ENCODE peak calls at places on chromosomes 4 and X, in ten cellular contexts. One of them, this sample, is unnamed.

GRCh38 chr4:184401397-184402171 is 72.8 kb downstream of the IRF2 start:
- DNase-seq in NT2/D1: no peak
- DNase-seq in hepatocyte: no peak
- DNase-seq in left ventricle myocardium inferior: no peak
- DNase-seq in small intestine: no peak
- DNase-seq in endodermal cell: peak; percentile 59
- DNase-seq in aorta: no peak
- DNase-seq in stomach: no peak
- DNase-seq in OCI-LY7: no peak
- DNase-seq in mesendoderm: peak; percentile 50
- DNase-seq in this sample: no peak

GRCh38 chrX:43663173-43663572 is 7.1 kb downstream of the MAOA start:
- DNase-seq in NT2/D1: no peak
- DNase-seq in aorta: no peak
- DNase-seq in left ventricle myocardium inferior: no peak
- DNase-seq in OCI-LY7: no peak
- DNase-seq in endodermal cell: no peak
- DNase-seq in stomach: no peak
- DNase-seq in hepatocyte: no peak
- DNase-seq in small intestine: no peak
- DNase-seq in mesendoderm: peak; percentile 44
- DNase-seq in this sample: no peak

GRCh38 chrX:119488749-119489148 is 20.5 kb downstream of the SLC25A5 start:
- DNase-seq in mesendoderm: peak; percentile 31
- DNase-seq in hepatocyte: peak; percentile 51
- DNase-seq in stomach: peak; percentile 75
- DNase-seq in small intestine: peak; percentile 69
- DNase-seq in NT2/D1: no peak
- DNase-seq in left ventricle myocardium inferior: no peak
- DNase-seq in OCI-LY7: peak; percentile 45
- DNase-seq in endodermal cell: peak; percentile 75
- DNase-seq in aorta: peak; percentile 67
- DNase-seq in this sample: no peak

GRCh38 chr4:3828546-3828945 is 62.4 kb downstream of the ADRA2C start:
- DNase-seq in mesendoderm: no peak
- DNase-seq in small intestine: no peak
- DNase-seq in NT2/D1: no peak
- DNase-seq in OCI-LY7: no peak
- DNase-seq in stomach: no peak
- DNase-seq in left ventricle myocardium inferior: no peak
- DNase-seq in hepatocyte: no peak
- DNase-seq in endodermal cell: no peak
- DNase-seq in aorta: peak; percentile 24
- DNase-seq in this sample: peak; percentile 30

GRCh38 chr4:88674989-88675388 is 22.6 kb downstream of the NAP1L5 start:
- DNase-seq in OCI-LY7: no peak
- DNase-seq in stomach: no peak
- DNase-seq in small intestine: no peak
- DNase-seq in NT2/D1: no peak
- DNase-seq in mesendoderm: no peak
- DNase-seq in aorta: no peak
- DNase-seq in left ventricle myocardium inferior: no peak
- DNase-seq in hepatocyte: no peak
- DNase-seq in endodermal cell: no peak
- DNase-seq in this sample: no peak

GRCh38 chrX:16445166-16445752 is 204.7 kb upstream of the S100G start:
- DNase-seq in NT2/D1: peak; percentile 35
- DNase-seq in hepatocyte: peak; percentile 48
- DNase-seq in OCI-LY7: peak; percentile 48
- DNase-seq in endodermal cell: peak; percentile 83
- DNase-seq in small intestine: peak; percentile 36
- DNase-seq in aorta: no peak
- DNase-seq in left ventricle myocardium inferior: no peak
- DNase-seq in stomach: peak; percentile 39
- DNase-seq in mesendoderm: peak; percentile 56
- DNase-seq in this sample: no peak

GRCh38 chr4:184420402-184420801 is 53.9 kb downstream of the IRF2 start:
- DNase-seq in endodermal cell: no peak
- DNase-seq in stomach: no peak
- DNase-seq in NT2/D1: no peak
- DNase-seq in small intestine: no peak
- DNase-seq in aorta: no peak
- DNase-seq in left ventricle myocardium inferior: no peak
- DNase-seq in hepatocyte: no peak
- DNase-seq in OCI-LY7: no peak
- DNase-seq in mesendoderm: no peak
- DNase-seq in this sample: no peak

GRCh38 chr4:84870398-84871163 is 95.9 kb downstream of the WDFY3 start:
- DNase-seq in OCI-LY7: no peak
- DNase-seq in hepatocyte: peak; percentile 40
- DNase-seq in aorta: no peak
- DNase-seq in small intestine: no peak
- DNase-seq in left ventricle myocardium inferior: no peak
- DNase-seq in mesendoderm: peak; percentile 99
- DNase-seq in stomach: no peak
- DNase-seq in endodermal cell: peak; percentile 88
- DNase-seq in NT2/D1: peak; percentile 70
- DNase-seq in this sample: no peak

GRCh38 chrX:15269618-15270521 is at the start of gene ASB9:
- DNase-seq in endodermal cell: peak; percentile 55
- DNase-seq in NT2/D1: no peak
- DNase-seq in OCI-LY7: no peak
- DNase-seq in left ventricle myocardium inferior: no peak
- DNase-seq in stomach: peak; percentile 71
- DNase-seq in small intestine: peak; percentile 40
- DNase-seq in hepatocyte: peak; percentile 74
- DNase-seq in mesendoderm: peak; percentile 45
- DNase-seq in aorta: peak; percentile 52
- DNase-seq in this sample: no peak

GRCh38 chr4:121094297-121094966 is 22.1 kb upstream of the NDNF start:
- DNase-seq in hepatocyte: no peak
- DNase-seq in small intestine: no peak
- DNase-seq in left ventricle myocardium inferior: no peak
- DNase-seq in mesendoderm: no peak
- DNase-seq in stomach: no peak
- DNase-seq in NT2/D1: no peak
- DNase-seq in endodermal cell: no peak
- DNase-seq in OCI-LY7: no peak
- DNase-seq in aorta: no peak
- DNase-seq in this sample: no peak

GRCh38 chr4:141134051-141134450 is 782 bp upstream of the RNF150 start:
- DNase-seq in small intestine: no peak
- DNase-seq in mesendoderm: no peak
- DNase-seq in endodermal cell: no peak
- DNase-seq in OCI-LY7: no peak
- DNase-seq in aorta: no peak
- DNase-seq in NT2/D1: no peak
- DNase-seq in hepatocyte: peak; percentile 12
- DNase-seq in left ventricle myocardium inferior: no peak
- DNase-seq in stomach: no peak
- DNase-seq in this sample: no peak

GRCh38 chrX:148380614-148381561 is 119.5 kb upstream of the AFF2 start:
- DNase-seq in small intestine: peak; percentile 83
- DNase-seq in endodermal cell: no peak
- DNase-seq in NT2/D1: no peak
- DNase-seq in OCI-LY7: peak; percentile 65
- DNase-seq in mesendoderm: peak; percentile 35
- DNase-seq in left ventricle myocardium inferior: no peak
- DNase-seq in aorta: no peak
- DNase-seq in stomach: no peak
- DNase-seq in hepatocyte: peak; percentile 19
- DNase-seq in this sample: no peak

GRCh38 chr4:106246441-106246840 is 69.6 kb downstream of the TBCK start:
- DNase-seq in small intestine: no peak
- DNase-seq in hepatocyte: no peak
- DNase-seq in left ventricle myocardium inferior: no peak
- DNase-seq in endodermal cell: no peak
- DNase-seq in stomach: no peak
- DNase-seq in mesendoderm: no peak
- DNase-seq in aorta: no peak
- DNase-seq in NT2/D1: no peak
- DNase-seq in OCI-LY7: no peak
- DNase-seq in this sample: no peak

DNA sequence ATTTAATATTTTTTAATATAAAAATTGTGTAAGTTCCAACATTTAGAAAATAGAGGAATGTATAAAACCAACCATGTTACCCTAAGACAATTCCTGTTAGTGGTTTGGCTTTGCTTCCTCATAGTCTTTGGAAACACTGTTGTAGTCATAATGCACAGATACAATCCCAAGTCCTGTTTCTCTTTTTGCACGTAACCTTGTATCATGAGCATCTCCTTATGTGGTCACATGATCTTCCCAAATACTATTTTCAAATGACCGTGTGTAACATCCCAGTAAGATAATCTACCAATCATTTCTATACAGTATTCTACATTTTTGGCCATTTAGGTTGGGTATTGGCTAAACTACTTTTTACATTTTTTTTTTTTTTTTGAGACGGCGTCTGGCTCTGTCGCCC is 13.9 kb upstream of the RHOH start:
- DNase-seq in hepatocyte: no peak
- DNase-seq in stomach: no peak
- DNase-seq in left ventricle myocardium inferior: no peak
- DNase-seq in NT2/D1: no peak
- DNase-seq in endodermal cell: no peak
- DNase-seq in small intestine: no peak
- DNase-seq in aorta: no peak
- DNase-seq in mesendoderm: no peak
- DNase-seq in OCI-LY7: no peak
- DNase-seq in this sample: no peak
- H3K4me1 ChIP-seq in hepatocyte: no peaks in the 10 kb centered on the region
- H3K4me1 ChIP-seq in stomach: no peaks in the 10 kb centered on the region
- H3K4me1 ChIP-seq in left ventricle myocardium inferior: no peaks in the 10 kb centered on the region
- H3K4me1 ChIP-seq in NT2/D1: no peaks in the 10 kb centered on the region
- H3K4me1 ChIP-seq in endodermal cell: no peaks in the 10 kb centered on the region
- H3K4me1 ChIP-seq in small intestine: no peaks in the 10 kb centered on the region
- H3K4me1 ChIP-seq in aorta: no peaks in the 10 kb centered on the region
- H3K4me1 ChIP-seq in mesendoderm: no peaks in the 10 kb centered on the region
- H3K4me1 ChIP-seq in OCI-LY7: peaks cover 79% of the 10 kb centered on the region
- H3K4me1 ChIP-seq in this sample: no peaks in the 10 kb centered on the region

DNA sequence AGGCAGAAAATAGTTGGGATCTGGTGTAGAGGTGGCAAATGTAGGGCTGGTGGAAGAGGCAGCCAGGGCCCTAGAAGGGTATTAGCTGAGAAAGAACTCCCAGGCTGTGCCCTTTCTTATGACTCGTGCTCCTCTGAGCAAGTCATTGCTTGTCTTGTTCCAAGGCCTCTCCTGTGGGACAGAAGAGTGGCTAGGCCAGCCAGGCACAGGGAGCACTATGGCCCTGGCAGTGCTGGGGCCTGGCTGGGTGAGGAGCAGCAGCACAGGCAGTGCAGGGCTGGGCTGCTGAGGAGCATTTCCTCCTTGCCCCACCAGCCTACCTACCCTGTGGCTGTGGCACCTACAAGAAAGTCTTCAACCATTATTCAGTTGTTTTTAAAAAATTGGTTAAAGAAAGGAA is 298.5 kb upstream of the NR3C2 start:
- DNase-seq in left ventricle myocardium inferior: no peak
- DNase-seq in mesendoderm: no peak
- DNase-seq in NT2/D1: no peak
- DNase-seq in stomach: no peak
- DNase-seq in endodermal cell: no peak
- DNase-seq in small intestine: no peak
- DNase-seq in OCI-LY7: no peak
- DNase-seq in aorta: no peak
- DNase-seq in hepatocyte: no peak
- DNase-seq in this sample: no peak
- H3K4me1 ChIP-seq in left ventricle myocardium inferior: peaks cover 4% of the 10 kb centered on the region
- H3K4me1 ChIP-seq in mesendoderm: no peaks in the 10 kb centered on the region
- H3K4me1 ChIP-seq in NT2/D1: no peaks in the 10 kb centered on the region
- H3K4me1 ChIP-seq in stomach: no peaks in the 10 kb centered on the region
- H3K4me1 ChIP-seq in endodermal cell: no peaks in the 10 kb centered on the region
- H3K4me1 ChIP-seq in small intestine: no peaks in the 10 kb centered on the region
- H3K4me1 ChIP-seq in OCI-LY7: no peaks in the 10 kb centered on the region
- H3K4me1 ChIP-seq in aorta: peaks cover 2% of the 10 kb centered on the region
- H3K4me1 ChIP-seq in hepatocyte: no peaks in the 10 kb centered on the region
- H3K4me1 ChIP-seq in this sample: no peaks in the 10 kb centered on the region

DNA sequence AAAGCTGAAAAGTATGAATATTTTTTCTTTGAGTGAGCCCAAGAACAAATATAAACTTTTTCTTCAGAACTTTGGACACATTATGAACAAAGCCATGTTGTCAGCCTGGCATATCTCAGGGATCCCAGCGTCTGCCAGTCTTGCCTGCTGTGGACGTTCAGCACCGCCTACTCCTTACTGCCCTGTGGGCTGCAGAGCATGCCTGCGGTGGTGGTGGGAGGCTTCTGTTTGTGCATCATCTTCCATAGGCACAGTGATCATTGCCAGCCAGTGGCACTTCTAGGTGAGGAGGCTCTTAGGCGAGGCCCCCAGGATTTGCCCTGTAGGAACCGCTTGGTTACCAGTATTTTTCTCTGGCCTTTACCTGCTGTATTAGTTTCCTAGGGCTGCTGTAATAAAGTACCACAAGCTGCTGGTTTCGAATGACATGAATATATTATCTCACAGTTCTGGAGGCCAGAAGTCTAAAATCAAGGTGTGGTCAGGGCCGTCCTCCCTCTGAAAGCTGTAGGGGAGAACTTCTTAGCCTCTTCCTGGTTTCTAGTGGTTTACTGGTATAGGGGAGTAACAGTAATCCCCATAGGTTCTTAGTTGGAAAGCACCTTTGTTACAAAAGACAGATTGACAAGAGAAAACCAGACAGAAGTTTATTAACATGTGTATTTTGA is 15.4 kb downstream of the ANXA3 start:
- DNase-seq in aorta: no peak
- DNase-seq in left ventricle myocardium inferior: no peak
- DNase-seq in hepatocyte: no peak
- DNase-seq in small intestine: no peak
- DNase-seq in mesendoderm: no peak
- DNase-seq in OCI-LY7: no peak
- DNase-seq in stomach: no peak
- DNase-seq in NT2/D1: no peak
- DNase-seq in endodermal cell: peak; percentile 59
- DNase-seq in this sample: no peak
- H3K4me1 ChIP-seq in aorta: peaks cover 3% of the 10 kb centered on the region
- H3K4me1 ChIP-seq in left ventricle myocardium inferior: peaks cover 81% of the 10 kb centered on the region
- H3K4me1 ChIP-seq in hepatocyte: peaks cover 55% of the 10 kb centered on the region
- H3K4me1 ChIP-seq in small intestine: peaks cover 2% of the 10 kb centered on the region
- H3K4me1 ChIP-seq in mesendoderm: peaks cover 4% of the 10 kb centered on the region
- H3K4me1 ChIP-seq in OCI-LY7: no peaks in the 10 kb centered on the region
- H3K4me1 ChIP-seq in stomach: peaks cover 63% of the 10 kb centered on the region
- H3K4me1 ChIP-seq in NT2/D1: no peaks in the 10 kb centered on the region
- H3K4me1 ChIP-seq in endodermal cell: peaks cover 18% of the 10 kb centered on the region
- H3K4me1 ChIP-seq in this sample: no peaks in the 10 kb centered on the region

DNA sequence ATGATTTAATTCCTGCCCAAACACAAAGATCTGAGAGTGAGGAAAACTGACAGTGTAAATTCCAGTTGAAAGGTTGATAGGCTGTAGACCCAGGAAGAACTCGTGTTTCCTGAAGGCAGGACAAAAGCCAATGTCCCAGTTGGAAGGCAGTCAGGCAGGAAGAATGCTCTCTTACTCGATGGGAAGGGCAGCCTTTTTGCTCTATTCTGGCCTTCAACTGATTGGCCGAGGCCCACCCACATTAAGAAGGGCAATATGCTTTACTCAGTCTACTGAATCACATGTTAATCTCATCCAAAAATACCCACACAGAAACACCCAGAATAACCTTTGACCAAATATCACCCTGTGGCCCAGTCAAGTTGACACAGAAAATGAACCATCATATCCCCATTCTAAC is 45.3 kb upstream of the SOD3 start:
- DNase-seq in NT2/D1: no peak
- DNase-seq in left ventricle myocardium inferior: no peak
- DNase-seq in aorta: no peak
- DNase-seq in small intestine: no peak
- DNase-seq in stomach: no peak
- DNase-seq in hepatocyte: no peak
- DNase-seq in endodermal cell: no peak
- DNase-seq in OCI-LY7: no peak
- DNase-seq in mesendoderm: no peak
- DNase-seq in this sample: no peak
- H3K4me1 ChIP-seq in NT2/D1: no peaks in the 10 kb centered on the region
- H3K4me1 ChIP-seq in left ventricle myocardium inferior: no peaks in the 10 kb centered on the region
- H3K4me1 ChIP-seq in aorta: no peaks in the 10 kb centered on the region
- H3K4me1 ChIP-seq in small intestine: no peaks in the 10 kb centered on the region
- H3K4me1 ChIP-seq in stomach: no peaks in the 10 kb centered on the region
- H3K4me1 ChIP-seq in hepatocyte: no peaks in the 10 kb centered on the region
- H3K4me1 ChIP-seq in endodermal cell: no peaks in the 10 kb centered on the region
- H3K4me1 ChIP-seq in OCI-LY7: no peaks in the 10 kb centered on the region
- H3K4me1 ChIP-seq in mesendoderm: no peaks in the 10 kb centered on the region
- H3K4me1 ChIP-seq in this sample: peaks cover 15% of the 10 kb centered on the region